ENCODE peak calls at places on chromosome 7, in ten cellular contexts. X is mammary epithelial cell; T is substantia nigra; Y is GM23338; W is CD4-positive, alpha-beta T cell; I is heart left ventricle; L is IMR-90; B is lung; O is psoas muscle; F is cardiac muscle cell. N is an unnamed sample.

GRCh38 chr7:19620470-19620869 is 88.4 kb downstream of the POLR1F start:
- DNase-seq in X (no peak), T (no peak), Y (no peak), W (no peak), I (no peak), L (no peak), B (no peak), O (no peak), F (peak; percentile 55), N (no peak)

GRCh38 chr7:46607176-46607575 is 686.1 kb upstream of the IGFBP3 start:
- DNase-seq in X (no peak), T (no peak), Y (no peak), W (no peak), I (no peak), L (no peak), B (no peak), O (no peak), F (no peak), N (no peak)

GRCh38 chr7:132381742-132382472 is 194.4 kb downstream of the PLXNA4 start:
- DNase-seq in X (no peak), T (no peak), Y (no peak), W (no peak), I (no peak), L (no peak), B (peak; percentile 31), O (no peak), F (peak; percentile 19), N (no peak)

GRCh38 chr7:33757050-33757449 is 148.3 kb upstream of the BMPER start:
- DNase-seq in X (no peak), T (no peak), Y (no peak), W (no peak), I (no peak), L (peak; percentile 64), B (no peak), O (peak; percentile 35), F (no peak), N (no peak)

GRCh38 chr7:105678811-105679495 is 97.7 kb upstream of the EFCAB10 start:
- DNase-seq in X (peak; percentile 57), T (peak; percentile 65), Y (peak; percentile 54), W (no peak), I (peak; percentile 64), L (peak; percentile 50), B (peak; percentile 69), O (peak; percentile 80), F (peak; percentile 81), N (no peak)

GRCh38 chr7:46658281-46658680 is 737.2 kb upstream of the IGFBP3 start:
- DNase-seq in X (peak; percentile 28), T (no peak), Y (no peak), W (no peak), I (no peak), L (no peak), B (no peak), O (no peak), F (no peak), N (no peak)

GRCh38 chr7:124671976-124672375 is 93.6 kb downstream of the GPR37 start:
- DNase-seq in X (peak; percentile 61), T (no peak), Y (no peak), W (no peak), I (no peak), L (no peak), B (no peak), O (no peak), F (no peak), N (no peak)

GRCh38 chr7:1397491-1398327 is 61.6 kb downstream of the MICALL2 start:
- DNase-seq in X (no peak), T (no peak), Y (no peak), W (no peak), I (no peak), L (peak; percentile 65), B (no peak), O (no peak), F (peak; percentile 79), N (no peak)

GRCh38 chr7:18518555-18518954 is 23.0 kb downstream of the HDAC9 start:
- DNase-seq in X (no peak), T (no peak), Y (no peak), W (no peak), I (no peak), L (no peak), B (no peak), O (no peak), F (no peak), N (no peak)

GRCh38 chr7:18520450-18521235 is 25.1 kb downstream of the HDAC9 start:
- DNase-seq in X (peak; percentile 53), T (no peak), Y (no peak), W (no peak), I (no peak), L (peak; percentile 83), B (no peak), O (no peak), F (peak; percentile 52), N (no peak)

GRCh38 chr7:18524248-18524647 is 28.7 kb downstream of the HDAC9 start:
- DNase-seq in X (no peak), T (no peak), Y (no peak), W (no peak), I (no peak), L (no peak), B (no peak), O (no peak), F (no peak), N (no peak)

GRCh38 chr7:18521236-18521589 is 25.7 kb downstream of the HDAC9 start:
- DNase-seq in X (no peak), T (no peak), Y (no peak), W (no peak), I (no peak), L (no peak), B (no peak), O (no peak), F (no peak), N (no peak)

GRCh38 chr7:18521945-18522566 is 26.5 kb downstream of the HDAC9 start:
- DNase-seq in X (no peak), T (no peak), Y (no peak), W (no peak), I (no peak), L (peak; percentile 17), B (no peak), O (no peak), F (no peak), N (peak; percentile 60)
- H3K27ac ChIP-seq in X (no peak overlapping the region), T (no peak overlapping the region), Y (no peak overlapping the region), W (no peak overlapping the region), I (no peak overlapping the region), L (no peak overlapping the region), B (no peak overlapping the region), O (peak overlapping the region; percentile 87), F (peak overlapping the region; percentile 62), N (peak overlapping the region; percentile 8)

DNA sequence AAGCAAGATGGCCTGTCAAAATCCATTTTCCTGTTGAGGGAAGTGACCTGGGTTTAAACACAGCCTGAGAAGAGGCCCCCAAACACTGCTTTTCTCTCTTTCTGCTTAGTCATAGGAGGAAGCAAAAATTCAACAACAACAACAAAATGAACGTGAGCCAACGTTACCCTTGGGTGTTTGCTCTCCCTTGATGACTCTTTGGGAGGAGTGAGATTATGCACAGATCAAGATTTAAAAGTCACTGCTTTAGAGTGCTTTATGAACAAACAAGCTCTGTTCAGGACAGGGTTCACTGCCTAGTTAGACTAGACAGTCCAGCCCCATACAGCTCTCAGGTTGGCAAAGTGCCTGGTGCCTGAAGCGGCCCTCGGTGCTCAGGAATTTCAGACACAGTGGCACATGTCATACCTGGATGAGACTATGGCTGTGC is 38.9 kb downstream of the DENND11 start:
- DNase-seq in X (peak; percentile 52), T (no peak), Y (no peak), W (no peak), I (no peak), L (no peak), B (peak; percentile 48), O (no peak), F (peak; percentile 20), N (no peak)
- H3K27ac ChIP-seq in X (peak overlapping the region; percentile 18), T (no peak overlapping the region), Y (no peak overlapping the region), W (no peak overlapping the region), I (no peak overlapping the region), L (no peak overlapping the region), B (no peak overlapping the region), O (no peak overlapping the region), F (no peak overlapping the region), N (no peak overlapping the region)

GRCh38 chr7:44056681-44057080 is 8.7 kb downstream of the PGAM2 start:
- DNase-seq in X (no peak), T (no peak), Y (no peak), W (peak; percentile 17), I (peak; percentile 4), L (no peak), B (no peak), O (no peak), F (no peak), N (no peak)

GRCh38 chr7:44059219-44060090 is 5.9 kb downstream of the PGAM2 start:
- DNase-seq in X (no peak), T (no peak), Y (no peak), W (peak; percentile 29), I (no peak), L (no peak), B (no peak), O (peak; percentile 8), F (no peak), N (no peak)

GRCh38 chr7:44058759-44059218 is 6.6 kb downstream of the PGAM2 start:
- DNase-seq in X (no peak), T (no peak), Y (no peak), W (peak; percentile 26), I (no peak), L (no peak), B (no peak), O (peak; percentile 12), F (no peak), N (no peak)

GRCh38 chr7:44057849-44058758 is 7.3 kb downstream of the PGAM2 start:
- DNase-seq in X (peak; percentile 75), T (no peak), Y (no peak), W (peak; percentile 26), I (no peak), L (no peak), B (no peak), O (no peak), F (no peak), N (no peak)

DNA sequence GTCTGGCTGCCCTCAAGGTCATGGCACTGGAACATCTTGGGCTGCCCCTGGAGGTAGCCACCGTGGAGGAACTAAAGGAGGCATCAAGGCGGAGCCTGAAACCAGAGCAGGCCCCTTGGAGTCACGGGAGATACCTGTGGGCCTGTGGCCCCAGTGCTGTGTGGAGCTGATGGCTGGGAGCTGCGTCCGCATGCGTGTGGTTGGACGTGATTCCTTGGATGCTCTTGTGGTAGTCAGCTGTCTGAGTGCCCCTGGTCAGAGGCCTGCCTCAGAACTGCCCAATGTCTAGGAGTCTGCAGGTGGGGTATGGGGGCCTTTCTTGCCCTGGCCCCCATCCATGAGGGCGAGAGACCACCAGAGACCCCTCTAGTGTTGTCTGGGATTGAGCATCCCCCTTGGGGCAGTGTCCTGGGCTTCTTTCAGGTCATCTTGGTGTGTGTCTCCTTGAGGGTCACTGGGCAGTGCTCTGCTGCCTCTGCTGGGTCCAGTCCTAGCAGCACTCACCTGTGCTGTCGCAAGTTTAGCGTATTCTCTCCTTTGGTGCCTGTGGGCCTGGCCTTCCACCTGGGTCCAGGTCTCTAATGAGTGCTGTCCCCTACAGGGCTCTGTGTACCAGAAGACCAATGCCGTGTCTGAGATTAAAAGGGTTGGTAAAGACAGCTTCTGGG is 8.1 kb downstream of the PGAM2 start:
- DNase-seq in X (no peak), T (no peak), Y (no peak), W (peak; percentile 26), I (no peak), L (no peak), B (no peak), O (no peak), F (no peak), N (no peak)
- H3K27ac ChIP-seq in X (no peak overlapping the region), T (no peak overlapping the region), Y (no peak overlapping the region), W (peak overlapping the region; percentile 11), I (no peak overlapping the region), L (no peak overlapping the region), B (no peak overlapping the region), O (no peak overlapping the region), F (no peak overlapping the region), N (no peak overlapping the region)

GRCh38 chr7:24797270-24797669 is 40.0 kb upstream of the GSDME start:
- DNase-seq in X (no peak), T (no peak), Y (no peak), W (no peak), I (no peak), L (no peak), B (no peak), O (no peak), F (no peak), N (no peak)

GRCh38 chr7:24788956-24789576 is 31.8 kb upstream of the GSDME start:
- DNase-seq in X (peak; percentile 57), T (no peak), Y (no peak), W (no peak), I (no peak), L (no peak), B (no peak), O (no peak), F (no peak), N (no peak)

GRCh38 chr7:24800073-24800472 is 42.8 kb upstream of the GSDME start:
- DNase-seq in X (no peak), T (no peak), Y (no peak), W (no peak), I (no peak), L (no peak), B (no peak), O (no peak), F (no peak), N (no peak)

GRCh38 chr7:24795407-24795767 is 38.1 kb upstream of the GSDME start:
- DNase-seq in X (no peak), T (no peak), Y (no peak), W (no peak), I (no peak), L (no peak), B (no peak), O (no peak), F (no peak), N (no peak)

GRCh38 chr7:24793982-24794648 is 36.9 kb upstream of the GSDME start:
- DNase-seq in X (no peak), T (no peak), Y (no peak), W (no peak), I (no peak), L (no peak), B (no peak), O (no peak), F (no peak), N (no peak)
- H3K27ac ChIP-seq in X (no peak overlapping the region), T (no peak overlapping the region), Y (no peak overlapping the region), W (no peak overlapping the region), I (no peak overlapping the region), L (no peak overlapping the region), B (no peak overlapping the region), O (no peak overlapping the region), F (no peak overlapping the region), N (no peak overlapping the region)

N was measured in neural progenitor cell.